ENCODE peak calls at places on chromosomes 5 and 9, in four cellular contexts. K is GM23338, G is PC-3, W is OCI-LY7. L is an unnamed sample.
A peak's percentile ranks its signal among the peaks of the same experiment; 100 is the strongest.

GRCh38 chr5:102753889-102754498 is 1.1 kb upstream of the PAM start:
- DNase-seq in K (peak; percentile 27), G (no peak), W (no peak), L (no peak)

GRCh38 chr5:78903936-78904335 is 81.2 kb downstream of the ARSB start:
- DNase-seq in K (no peak), G (no peak), W (no peak), L (peak; percentile 63)

GRCh38 chr9:2157277-2158105 is 142.3 kb downstream of the SMARCA2 start:
- DNase-seq in K (peak; percentile 44), G (peak; percentile 49), W (peak; percentile 49), L (peak; percentile 67)

GRCh38 chr5:79727722-79728355 is 38.2 kb downstream of the CMYA5 start:
- DNase-seq in K (no peak), G (no peak), W (no peak), L (no peak)

GRCh38 chr9:21709464-21710058 is 92.9 kb upstream of the MTAP start:
- DNase-seq in K (peak; percentile 89), G (peak; percentile 73), W (peak; percentile 69), L (no peak)

GRCh38 chr5:102863764-102864560 is 108.9 kb downstream of the PAM start:
- DNase-seq in K (peak; percentile 19), G (no peak), W (no peak), L (no peak)

GRCh38 chr5:135034186-135034962 is at the start of gene PITX1:
- DNase-seq in K (peak; percentile 71), G (peak; percentile 65), W (peak; percentile 90), L (no peak)

GRCh38 chr5:150082364-150082763 is 4.0 kb downstream of the CSF1R start:
- DNase-seq in K (no peak), G (no peak), W (no peak), L (no peak)

GRCh38 chr5:178215263-178216002 is 11.1 kb downstream of the HNRNPAB start:
- DNase-seq in K (no peak), G (no peak), W (no peak), L (no peak)

GRCh38 chr5:83157120-83157519 is 79.8 kb downstream of the XRCC4 start:
- DNase-seq in K (no peak), G (no peak), W (no peak), L (no peak)

GRCh38 chr5:134846641-134846960 is 833 bp downstream of the C5orf24 start:
- DNase-seq in K (no peak), G (peak; percentile 7), W (peak; percentile 50), L (peak; percentile 8)

GRCh38 chr5:148853868-148854267 is 27.5 kb downstream of the ADRB2 start:
- DNase-seq in K (no peak), G (no peak), W (no peak), L (no peak)

GRCh38 chr9:76798527-76798926 is 34.3 kb downstream of the PCA3 start:
- DNase-seq in K (no peak), G (no peak), W (no peak), L (no peak)

GRCh38 chr9:135307314-135307713 is 172.3 kb upstream of the PPP1R26 start:
- DNase-seq in K (no peak), G (no peak), W (no peak), L (no peak)

GRCh38 chr5:123283031-123283430 is 140.2 kb downstream of the CEP120 start:
- DNase-seq in K (no peak), G (peak; percentile 19), W (no peak), L (no peak)

GRCh38 chr5:138775034-138775433 is 21.8 kb downstream of the CTNNA1 start:
- DNase-seq in K (no peak), G (no peak), W (no peak), L (no peak)

GRCh38 chr9:83483223-83483622 is 55.0 kb downstream of the FRMD3 start:
- DNase-seq in K (no peak), G (no peak), W (no peak), L (no peak)

GRCh38 chr5:177607115-177607451 is 7.2 kb downstream of the B4GALT7 start:
- DNase-seq in K (no peak), G (no peak), W (no peak), L (no peak)

GRCh38 chr5:14449052-14449661 is 132.4 kb upstream of the OTULINL start:
- DNase-seq in K (no peak), G (peak; percentile 64), W (no peak), L (peak; percentile 97)

GRCh38 chr5:135697251-135697958 is 118.6 kb upstream of the CXCL14 start:
- DNase-seq in K (no peak), G (no peak), W (no peak), L (no peak)

GRCh38 chr5:120567066-120567465 is 103.0 kb downstream of the PRR16 start:
- DNase-seq in K (no peak), G (no peak), W (no peak), L (no peak)

DNA sequence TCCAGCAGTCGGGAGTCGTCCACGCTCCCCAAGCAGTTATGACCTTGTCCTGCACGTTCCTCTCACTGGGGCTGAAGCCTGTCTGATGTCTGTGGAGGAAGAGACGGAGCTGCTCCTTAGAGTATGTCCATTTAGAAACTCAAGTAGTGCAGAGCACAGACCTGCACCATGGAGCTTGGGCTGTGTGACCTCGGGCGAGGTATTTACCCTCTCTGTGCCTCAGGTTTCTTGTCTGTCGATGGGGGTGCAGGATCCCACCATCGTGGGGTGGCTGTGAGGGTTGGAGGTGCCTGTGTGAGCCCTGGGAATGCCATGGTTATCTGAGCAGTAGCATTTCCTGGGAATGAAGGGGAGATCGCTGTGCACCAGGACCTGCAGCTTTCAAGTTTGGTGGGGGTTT is 14.2 kb downstream of the TRAF2 start:
- DNase-seq in K (no peak), G (no peak), W (no peak), L (no peak)
- H3K36me3 ChIP-seq in K (peaks cover 24% of the 10 kb centered on the region), G (peaks cover 5% of the 10 kb centered on the region), W (peaks cover 74% of the 10 kb centered on the region), L (peaks cover 4% of the 10 kb centered on the region)

DNA sequence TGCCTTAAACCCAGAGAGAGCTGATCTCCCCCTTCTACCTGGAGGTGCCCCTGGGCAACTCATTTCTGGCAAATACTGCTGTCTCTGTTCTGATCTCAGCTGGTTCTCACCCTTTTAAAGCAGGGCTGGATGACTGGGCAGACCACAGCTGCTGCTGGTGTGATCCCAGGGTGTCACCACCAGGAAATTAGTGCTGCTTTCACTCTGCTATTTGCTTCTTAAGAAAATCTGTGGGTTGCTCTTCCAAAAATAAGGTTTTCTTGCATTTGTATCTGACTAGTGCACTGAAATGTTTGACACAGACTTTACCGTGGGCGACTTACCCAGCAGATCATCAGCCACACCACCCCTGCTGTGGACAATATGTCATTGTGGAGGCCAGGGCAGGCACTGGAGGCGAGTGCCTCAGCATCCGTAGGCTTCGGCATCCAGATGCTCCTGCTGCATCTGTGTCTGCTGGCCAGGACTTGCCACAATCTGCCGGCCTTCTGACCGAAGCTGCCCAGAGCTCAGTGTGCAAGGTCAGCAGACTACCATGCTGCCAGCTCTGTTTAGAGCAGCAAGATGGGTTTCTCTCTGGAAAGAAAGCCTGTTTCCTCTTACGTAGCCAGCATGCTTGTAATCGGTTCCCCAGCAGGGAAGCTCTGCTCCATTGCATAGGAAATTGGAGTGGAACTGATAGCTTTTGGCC is 13.6 kb downstream of the ARHGAP26 start:
- DNase-seq in K (no peak), G (no peak), W (no peak), L (no peak)
- TF ChIP-seq CTCF in K (no peak), G (no peak), W (no peak), L (no peak)

DNA sequence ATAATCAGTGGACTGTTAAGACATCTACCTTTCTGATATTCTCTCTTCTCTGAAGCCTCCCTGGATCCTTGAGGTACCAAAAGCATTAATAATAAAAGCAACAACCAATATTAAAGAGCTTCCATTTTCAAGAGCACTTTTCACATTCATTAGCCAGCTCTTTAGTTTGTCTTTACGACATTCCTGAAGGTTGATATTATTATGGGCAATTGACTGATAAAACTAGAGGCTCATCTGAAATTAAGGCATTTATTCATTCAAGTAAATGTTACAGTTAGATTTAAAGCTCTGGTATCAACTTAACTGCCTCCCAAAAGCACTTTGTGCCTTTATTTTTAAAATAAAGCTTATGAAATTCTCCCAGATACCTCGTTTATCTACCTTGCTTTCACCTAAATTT is 199.6 kb downstream of the PLK2 start:
- DNase-seq in K (no peak), G (no peak), W (no peak), L (no peak)
- H2AFZ ChIP-seq in K (peak overlapping the region; percentile 0), G (peak overlapping the region; percentile 58), W (no peak overlapping the region), L (no peak overlapping the region)

GRCh38 chr5:141491323-141492167 is 2.7 kb downstream of the PCDHGC5 start:
- DNase-seq in K (peak; percentile 75), G (no peak), W (no peak), L (no peak)
- H3K36me3 ChIP-seq in K (no peaks in the 10 kb centered on the region), G (no peaks in the 10 kb centered on the region), W (peaks cover 72% of the 10 kb centered on the region), L (no peaks in the 10 kb centered on the region)

GRCh38 chr5:20335978-20336377 is 348.0 kb upstream of the CDH18 start:
- DNase-seq in K (peak; percentile 9), G (peak; percentile 37), W (no peak), L (no peak)
- TF ChIP-seq CTCF in K (peak; percentile 54), G (peak; percentile 60), W (no peak), L (no peak)

DNA sequence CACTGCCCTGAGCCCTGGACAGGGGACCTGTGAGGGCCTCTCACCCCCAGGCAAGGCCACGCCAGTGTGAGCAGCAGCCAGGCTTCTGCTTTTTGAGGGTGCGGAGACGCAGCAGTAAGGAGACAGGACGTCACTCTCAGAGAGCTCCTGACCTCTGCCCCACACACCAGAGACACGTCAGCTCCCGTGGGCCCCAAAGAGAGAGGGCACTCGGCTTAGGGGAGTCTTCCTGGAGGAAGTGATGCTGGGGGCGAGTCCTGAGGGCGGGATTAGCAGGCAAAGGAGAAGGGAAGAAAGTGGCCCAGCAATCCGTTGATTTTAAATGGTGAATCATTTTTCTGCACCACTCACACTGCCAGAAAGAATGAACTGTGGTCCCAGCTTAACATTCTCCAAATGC is 24.0 kb upstream of the SLC9A3 start:
- DNase-seq in K (no peak), G (no peak), W (no peak), L (no peak)
- H2AFZ ChIP-seq in K (no peak overlapping the region), G (no peak overlapping the region), W (no peak overlapping the region), L (no peak overlapping the region)

GRCh38 chr9:137267933-137268355 is 9.6 kb upstream of the TOR4A start:
- DNase-seq in K (no peak), G (no peak), W (peak; percentile 98), L (no peak)
- H3K36me3 ChIP-seq in K (peaks cover 10% of the 10 kb centered on the region), G (peaks cover 6% of the 10 kb centered on the region), W (peaks cover 75% of the 10 kb centered on the region), L (peaks cover 15% of the 10 kb centered on the region)

GRCh38 chr5:72268260-72268659 is 51.8 kb downstream of the MRPS27 start:
- DNase-seq in K (no peak), G (no peak), W (no peak), L (no peak)

GRCh38 chr5:72270037-72270436 is 50.0 kb downstream of the MRPS27 start:
- DNase-seq in K (no peak), G (no peak), W (no peak), L (no peak)

GRCh38 chr5:72267685-72268084 is 52.4 kb downstream of the MRPS27 start:
- DNase-seq in K (no peak), G (no peak), W (no peak), L (no peak)

GRCh38 chr5:72268753-72269410 is 51.2 kb downstream of the MRPS27 start:
- DNase-seq in K (peak; percentile 85), G (peak; percentile 70), W (peak; percentile 62), L (no peak)

DNA sequence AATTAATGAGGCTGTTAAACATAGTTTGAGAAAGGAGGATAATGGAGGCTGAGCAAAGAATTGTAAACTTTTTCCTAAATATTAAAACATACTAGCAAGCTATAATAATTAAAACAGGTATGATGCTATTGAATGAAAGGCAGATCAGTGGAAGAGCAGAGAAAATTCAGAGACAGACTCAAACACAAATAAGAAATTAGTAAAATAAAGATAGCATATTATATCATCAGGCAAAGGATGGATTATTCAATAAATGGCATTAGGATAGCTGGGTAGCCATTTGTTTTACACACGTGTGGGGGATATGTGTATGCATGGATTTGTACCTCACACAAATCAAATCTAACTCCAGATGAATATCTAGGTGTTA is 50.6 kb downstream of the MRPS27 start:
- DNase-seq in K (no peak), G (no peak), W (no peak), L (no peak)
- TF ChIP-seq CTCF in K (no peak), G (no peak), W (peak; percentile 57), L (no peak)